ENCODE peak calls at places on chromosomes 16 and 17, in eight cellular contexts. P, N, W, T, F, H, Y and A are unnamed samples.

GRCh38 chr16:57536306-57537193 is at the start of gene CCDC102A:
- DNase-seq in P (peak; percentile 64), N (no peak), W (peak; percentile 50), T (peak; percentile 49), F (peak; percentile 60), H (peak; percentile 76), Y (peak; percentile 23), A (no peak)

GRCh38 chr17:79955167-79955549 is 80.5 kb downstream of the TBC1D16 start:
- DNase-seq in P (no peak), N (no peak), W (no peak), T (peak; percentile 28), F (no peak), H (peak; percentile 33), Y (no peak), A (no peak)

GRCh38 chr17:74691151-74691550 is 21.6 kb downstream of the CD300LF start:
- DNase-seq in P (no peak), N (no peak), W (no peak), T (no peak), F (no peak), H (peak; percentile 16), Y (no peak), A (no peak)

GRCh38 chr16:57277586-57277985 is 6.9 kb downstream of the PLLP start:
- DNase-seq in P (no peak), N (peak; percentile 41), W (peak; percentile 14), T (peak; percentile 53), F (peak; percentile 66), H (no peak), Y (no peak), A (no peak)

GRCh38 chr17:76492250-76492988 is 8.8 kb downstream of the RHBDF2 start:
- DNase-seq in P (no peak), N (no peak), W (no peak), T (peak; percentile 67), F (no peak), H (no peak), Y (no peak), A (no peak)

GRCh38 chr16:23048164-23048563 is 101.1 kb downstream of the USP31 start:
- DNase-seq in P (no peak), N (no peak), W (no peak), T (no peak), F (no peak), H (no peak), Y (no peak), A (no peak)

GRCh38 chr16:80947708-80948615 is 58.7 kb downstream of the CMC2 start:
- DNase-seq in P (no peak), N (no peak), W (no peak), T (no peak), F (no peak), H (no peak), Y (no peak), A (no peak)

GRCh38 chr16:27188633-27189032 is 14.7 kb upstream of the KDM8 start:
- DNase-seq in P (no peak), N (no peak), W (no peak), T (no peak), F (no peak), H (no peak), Y (no peak), A (no peak)

GRCh38 chr16:15829460-15829859 is 27.4 kb downstream of the MYH11 start:
- DNase-seq in P (peak; percentile 45), N (no peak), W (peak; percentile 71), T (peak; percentile 61), F (peak; percentile 22), H (peak; percentile 96), Y (peak; percentile 48), A (no peak)

GRCh38 chr17:68694791-68695485 is 93.8 kb upstream of the FAM20A start:
- DNase-seq in P (no peak), N (no peak), W (no peak), T (no peak), F (peak; percentile 29), H (no peak), Y (no peak), A (no peak)

GRCh38 chr17:35890774-35891155 is 10.6 kb upstream of the CCL5 start:
- DNase-seq in P (no peak), N (no peak), W (no peak), T (no peak), F (no peak), H (no peak), Y (no peak), A (no peak)

GRCh38 chr16:1175566-1176279 is 22.8 kb downstream of the CACNA1H start:
- DNase-seq in P (no peak), N (no peak), W (no peak), T (no peak), F (no peak), H (no peak), Y (no peak), A (no peak)

GRCh38 chr16:30923554-30924085 is at the start of gene FBXL19:
- DNase-seq in P (peak; percentile 78), N (no peak), W (peak; percentile 64), T (peak; percentile 62), F (peak; percentile 12), H (peak; percentile 77), Y (no peak), A (no peak)

GRCh38 chr16:68368602-68368944 is 57.8 kb downstream of the PRMT7 start:
- DNase-seq in P (no peak), N (no peak), W (no peak), T (no peak), F (no peak), H (no peak), Y (no peak), A (no peak)

GRCh38 chr16:79069634-79070033 is 530.9 kb downstream of the MAF start:
- DNase-seq in P (no peak), N (no peak), W (no peak), T (no peak), F (no peak), H (no peak), Y (no peak), A (no peak)

GRCh38 chr16:75319513-75320401 is 68.3 kb upstream of the BCAR1 start:
- DNase-seq in P (no peak), N (no peak), W (no peak), T (no peak), F (peak; percentile 93), H (no peak), Y (no peak), A (no peak)

GRCh38 chr17:45355087-45355486 is 38.3 kb upstream of the MAP3K14 start:
- DNase-seq in P (no peak), N (no peak), W (no peak), T (no peak), F (no peak), H (no peak), Y (no peak), A (no peak)

GRCh38 chr16:89314858-89315257 is 97.4 kb downstream of the ZNF778 start:
- DNase-seq in P (no peak), N (no peak), W (no peak), T (no peak), F (no peak), H (no peak), Y (no peak), A (no peak)

GRCh38 chr16:89313583-89313982 is 96.1 kb downstream of the ZNF778 start:
- DNase-seq in P (no peak), N (no peak), W (no peak), T (no peak), F (no peak), H (no peak), Y (no peak), A (no peak)

GRCh38 chr16:89312194-89312593 is 94.7 kb downstream of the ZNF778 start:
- DNase-seq in P (no peak), N (no peak), W (no peak), T (no peak), F (no peak), H (no peak), Y (no peak), A (no peak)

GRCh38 chr16:89314357-89314756 is 96.9 kb downstream of the ZNF778 start:
- DNase-seq in P (no peak), N (peak; percentile 44), W (no peak), T (no peak), F (no peak), H (no peak), Y (no peak), A (no peak)

GRCh38 chr16:89312598-89313299 is 95.2 kb downstream of the ZNF778 start:
- DNase-seq in P (no peak), N (no peak), W (no peak), T (no peak), F (no peak), H (no peak), Y (no peak), A (no peak)
- H3K4me1 ChIP-seq in P (no peaks in the 10 kb centered on the region), N (peaks cover 74% of the 10 kb centered on the region), W (peaks cover 15% of the 10 kb centered on the region), T (peaks cover 74% of the 10 kb centered on the region), F (peaks cover 20% of the 10 kb centered on the region), H (no peaks in the 10 kb centered on the region), Y (peaks cover 47% of the 10 kb centered on the region), A (peaks cover 45% of the 10 kb centered on the region)

DNA sequence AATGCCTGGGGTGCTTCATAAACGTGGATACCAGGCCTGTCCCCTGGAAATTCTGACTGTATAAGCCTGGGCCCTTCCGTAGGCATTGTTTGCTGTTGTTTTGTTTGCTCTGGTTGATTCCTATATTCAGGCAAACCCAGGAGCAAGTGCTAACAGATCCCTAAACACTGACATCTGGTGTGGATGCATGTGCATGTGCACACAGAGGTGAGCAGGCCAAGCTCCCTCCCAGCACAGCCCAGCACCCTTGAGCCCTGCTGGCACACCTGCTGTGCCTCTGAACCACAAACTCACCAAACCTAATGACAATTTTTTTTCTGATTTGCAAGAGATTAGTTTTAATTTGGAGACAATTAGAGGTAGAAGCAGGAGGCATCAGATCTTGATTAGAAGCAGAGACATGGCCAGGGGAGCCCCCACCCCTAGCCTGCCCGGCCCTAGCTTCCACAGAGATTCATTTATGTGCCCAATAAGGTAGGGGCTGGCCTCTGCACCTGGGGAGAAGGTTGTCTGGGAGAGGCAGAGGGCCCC is 40.4 kb downstream of the TMEM132E start:
- DNase-seq in P (no peak), N (no peak), W (no peak), T (no peak), F (no peak), H (no peak), Y (no peak), A (no peak)
- H3K27ac ChIP-seq in P (no peak overlapping the region), N (no peak overlapping the region), W (no peak overlapping the region), T (no peak overlapping the region), F (no peak overlapping the region), H (no peak overlapping the region), Y (no peak overlapping the region), A (no peak overlapping the region)

GRCh38 chr17:78230996-78231931 is at the start of gene TMEM235:
- DNase-seq in P (no peak), N (no peak), W (no peak), T (no peak), F (no peak), H (no peak), Y (no peak), A (no peak)
- H3K4me3 ChIP-seq in P (peak within 1 kb of the TSS; percentile 23), N (no peak within 1 kb of the TSS), W (no peak within 1 kb of the TSS), T (no peak within 1 kb of the TSS), F (no peak within 1 kb of the TSS), H (no peak within 1 kb of the TSS), Y (no peak within 1 kb of the TSS), A (no peak within 1 kb of the TSS)

DNA sequence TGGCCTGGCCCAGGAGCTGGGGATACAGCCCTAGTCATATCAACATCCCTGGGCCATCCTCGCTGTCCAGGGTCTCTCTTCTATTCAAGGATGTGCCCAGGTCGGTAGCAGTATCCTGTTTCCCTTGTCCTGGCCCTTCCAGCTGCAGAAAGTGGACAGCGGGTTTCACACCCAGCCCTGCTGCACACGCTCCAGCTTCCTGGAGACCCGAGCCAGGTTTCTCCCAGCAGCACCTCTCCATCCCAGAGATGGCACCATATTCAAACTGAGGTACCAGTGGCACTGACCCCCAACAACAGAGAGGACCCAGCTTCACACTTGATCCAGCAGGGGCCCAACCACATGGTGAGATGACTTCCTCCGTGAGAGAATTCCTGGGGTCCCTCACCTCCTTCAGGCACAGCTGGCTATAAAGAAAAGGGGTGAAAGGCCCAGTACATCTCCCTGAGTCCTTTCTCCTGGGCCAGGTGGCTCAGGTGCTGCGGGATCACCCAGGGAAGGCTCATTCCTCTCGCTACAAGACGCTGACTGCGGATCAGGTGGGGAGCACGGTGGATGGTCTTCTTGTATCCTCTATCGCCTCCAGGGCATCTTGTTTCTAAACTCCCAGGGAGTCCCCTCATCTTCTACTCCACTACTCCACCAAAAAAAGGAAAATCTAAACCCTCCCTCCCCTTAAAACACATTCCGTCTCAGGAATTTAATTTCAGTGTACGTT is 1.4 kb downstream of the CUEDC1 start:
- DNase-seq in P (no peak), N (no peak), W (no peak), T (no peak), F (no peak), H (peak; percentile 64), Y (no peak), A (no peak)
- H3K4me1 ChIP-seq in P (peaks cover 10% of the 10 kb centered on the region), N (peaks cover 15% of the 10 kb centered on the region), W (peaks cover 30% of the 10 kb centered on the region), T (peaks cover 65% of the 10 kb centered on the region), F (peaks cover 45% of the 10 kb centered on the region), H (peaks cover 3% of the 10 kb centered on the region), Y (peaks cover 55% of the 10 kb centered on the region), A (peaks cover 52% of the 10 kb centered on the region)